ENCODE peak calls at places on chromosomes 4 and X, in eight cellular contexts. B is HepG2, S is PC-3, H is fibroblast of the aortic adventitia, X is upper lobe of right lung, R is fibroblast of villous mesenchyme, G is tibial nerve, F is dorsolateral prefrontal cortex. W is an unnamed sample.

GRCh38 chr4:148563684-148564083 is 121.5 kb upstream of the NR3C2 start:
- DNase-seq in S (peak), B (no peak), R (no peak), H (no peak), G (no peak), X (no peak), F (no peak), W (no peak)

GRCh38 chr4:105588252-105588651 is 35.8 kb downstream of the ARHGEF38 start:
- DNase-seq in F (no peak), R (no peak), B (no peak), H (no peak), S (no peak), G (no peak), X (no peak), W (no peak)

GRCh38 chrX:13938053-13938765 is 91.5 kb downstream of the GEMIN8 start:
- DNase-seq in R (peak), F (peak), H (no peak), B (no peak), G (no peak), X (peak), S (peak), W (no peak)

GRCh38 chrX:154411322-154411980 is at the start of gene TAFAZZIN:
- DNase-seq in R (peak), S (peak), B (peak), X (peak), G (peak), H (peak), F (peak), W (no peak)

GRCh38 chr4:148834804-148835598 is 392.8 kb upstream of the NR3C2 start:
- DNase-seq in S (peak), R (peak), H (peak), F (no peak), G (no peak), B (no peak), X (peak), W (no peak)

GRCh38 chr4:108081251-108081650 is 87.5 kb downstream of the LEF1 start:
- DNase-seq in X (no peak), B (no peak), G (no peak), F (no peak), S (no peak), R (no peak), H (no peak), W (no peak)

GRCh38 chr4:101205878-101206277 is 141.4 kb downstream of the PPP3CA start:
- DNase-seq in F (no peak), S (peak), G (no peak), X (no peak), B (no peak), H (peak), R (no peak), W (no peak)

GRCh38 chr4:150261571-150261970 is 183.3 kb downstream of the DCLK2 start:
- DNase-seq in S (no peak), H (peak), R (no peak), X (no peak), G (no peak), F (no peak), B (no peak), W (no peak)

GRCh38 chrX:116198810-116199209 is 28.3 kb downstream of the AGTR2 start:
- DNase-seq in G (no peak), R (no peak), B (peak), F (no peak), X (no peak), S (peak), H (peak), W (no peak)
- TF ChIP-seq CTCF in G (no peak), R (peak), B (peak), F (no peak), X (no peak), S (peak), H (peak), W (peak)

GRCh38 chr4:21454196-21454595 is 494.4 kb downstream of the KCNIP4 start:
- DNase-seq in F (no peak), H (no peak), S (no peak), B (no peak), R (no peak), G (no peak), X (no peak), W (no peak)
- TF ChIP-seq CTCF in F (no peak), H (no peak), S (no peak), B (no peak), R (no peak), G (no peak), X (no peak), W (no peak)

DNA sequence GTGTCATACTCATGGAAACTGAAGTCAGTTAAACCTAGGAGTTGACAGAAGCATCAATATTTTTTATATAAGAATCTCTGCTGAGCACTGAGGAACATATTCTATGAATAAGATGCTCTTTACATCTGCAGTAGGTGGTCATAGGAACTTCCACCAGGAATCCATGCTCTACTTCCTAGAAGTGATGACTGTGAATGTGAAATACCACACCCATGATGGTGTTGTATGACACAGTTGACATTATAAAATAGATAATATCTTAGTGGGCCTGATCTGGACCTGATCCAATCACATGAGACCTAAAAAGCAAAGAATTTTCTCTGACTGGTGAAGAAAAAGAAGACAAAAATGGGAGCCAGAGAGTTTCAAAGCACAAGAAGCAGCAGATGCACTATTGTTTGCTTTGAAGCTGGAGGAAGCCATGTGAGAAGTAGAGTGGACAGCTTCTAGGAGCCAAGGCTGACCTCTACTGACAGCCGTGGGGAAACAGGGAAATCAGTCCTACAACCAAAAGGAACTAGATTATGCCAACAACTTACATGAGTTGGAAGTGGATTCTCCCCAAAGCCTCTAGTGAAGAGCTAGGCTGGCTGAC is 68.6 kb upstream of the HS3ST1 start:
- DNase-seq in H (no peak), X (no peak), B (no peak), R (no peak), F (no peak), G (no peak), S (peak), W (no peak)
- TF ChIP-seq CTCF in H (no peak), X (no peak), B (no peak), R (no peak), F (no peak), G (no peak), S (peak), W (peak)

GRCh38 chr4:40316333-40316781 is 18.8 kb upstream of the CHRNA9 start:
- DNase-seq in R (peak), G (no peak), F (no peak), H (peak), X (no peak), B (no peak), S (peak), W (no peak)

GRCh38 chr4:40314951-40315350 is 20.2 kb upstream of the CHRNA9 start:
- DNase-seq in H (no peak), R (peak), G (no peak), F (no peak), B (no peak), S (peak), X (no peak), W (no peak)

GRCh38 chr4:40317921-40318658 is 17.0 kb upstream of the CHRNA9 start:
- DNase-seq in S (peak), B (no peak), X (no peak), H (no peak), G (no peak), R (peak), F (no peak), W (no peak)

GRCh38 chr4:40321671-40322131 is 13.4 kb upstream of the CHRNA9 start:
- DNase-seq in X (no peak), F (no peak), B (no peak), G (no peak), H (peak), S (no peak), R (peak), W (no peak)

DNA sequence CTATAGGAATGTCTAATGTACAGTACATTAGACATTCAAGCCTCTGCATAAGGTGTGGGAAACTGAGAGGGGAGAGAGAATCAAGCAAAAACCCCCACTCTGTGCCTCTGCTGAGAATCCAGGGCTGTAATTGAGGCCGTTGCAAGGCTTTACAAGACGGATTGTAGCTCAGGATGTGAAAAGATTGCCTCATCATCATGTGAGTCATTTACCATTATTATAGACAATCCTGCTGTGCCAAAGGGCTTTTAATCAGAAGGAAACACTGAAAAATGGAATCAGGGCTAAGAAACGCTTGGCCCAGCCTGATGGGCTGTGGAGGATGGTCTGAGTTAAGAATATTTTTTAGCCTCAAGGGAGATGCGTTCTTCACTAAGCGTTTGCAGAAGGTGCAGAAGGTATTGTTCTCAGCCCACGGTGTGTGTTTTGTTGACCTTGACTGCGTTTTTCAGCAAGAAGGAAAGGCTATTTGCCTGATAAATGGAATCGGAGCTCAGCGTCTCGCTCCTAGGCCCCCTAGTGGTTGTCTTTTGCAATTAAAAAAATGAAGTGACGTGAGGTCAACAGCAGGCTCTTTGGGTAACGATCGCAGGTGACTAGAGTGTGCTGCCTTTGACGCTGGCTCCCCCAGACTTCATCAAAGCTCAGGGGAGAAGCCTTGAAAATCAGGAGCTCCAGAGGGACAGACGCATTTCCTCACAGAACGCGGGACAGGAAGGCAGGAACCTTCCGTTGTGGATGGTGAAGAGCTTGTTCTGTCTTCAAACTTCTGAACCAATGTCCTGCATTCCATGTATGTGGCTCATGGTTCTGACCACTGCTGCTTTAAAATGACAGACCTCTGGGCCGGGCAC is 18.1 kb upstream of the CHRNA9 start:
- DNase-seq in H (peak), R (peak), G (peak), B (peak), F (no peak), X (no peak), S (peak), W (no peak)
- TF ChIP-seq CTCF in H (peak), R (peak), G (peak), B (peak), F (peak), X (peak), S (peak), W (peak)

GRCh38 chrX:78098108-78098507 is 5.9 kb upstream of the PGK1 start:
- DNase-seq in R (no peak), X (no peak), B (no peak), G (no peak), S (no peak), H (no peak), F (no peak), W (no peak)

DNA sequence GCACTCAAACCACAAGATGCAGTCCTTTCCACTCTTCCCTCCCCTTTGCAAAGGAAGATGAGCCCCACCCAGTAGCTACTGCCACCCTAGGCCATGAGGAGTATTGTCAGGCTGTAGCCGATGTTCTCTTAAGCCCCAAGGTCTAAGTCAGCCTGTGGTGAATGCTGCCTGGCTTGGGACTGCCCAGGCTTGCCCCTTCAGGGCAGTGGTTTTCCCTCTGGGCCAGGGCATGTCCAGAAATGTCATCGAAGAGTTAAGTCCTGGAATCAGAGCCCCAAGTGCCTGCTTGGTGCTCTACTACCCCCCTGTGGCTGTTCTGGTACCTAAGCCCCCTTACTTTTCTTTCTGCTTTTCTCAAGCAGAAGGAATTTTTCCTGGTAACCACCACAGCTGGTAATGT is 11.8 kb upstream of the PGK1 start:
- DNase-seq in R (peak), F (no peak), S (peak), H (peak), B (peak), G (no peak), X (no peak), W (no peak)
- TF ChIP-seq CTCF in R (peak), F (no peak), S (peak), H (peak), B (peak), G (no peak), X (no peak), W (peak)

GRCh38 chr4:122212880-122213279 is 60.7 kb downstream of the BLTP1 start:
- DNase-seq in R (peak), F (no peak), G (no peak), H (no peak), B (no peak), S (no peak), X (no peak), W (no peak)

GRCh38 chr4:122221322-122221721 is 69.2 kb downstream of the BLTP1 start:
- DNase-seq in R (no peak), G (no peak), B (no peak), F (no peak), H (no peak), X (no peak), S (no peak), W (no peak)

GRCh38 chr4:122224348-122224747 is 72.2 kb downstream of the BLTP1 start:
- DNase-seq in F (no peak), X (no peak), G (peak), R (peak), S (peak), H (peak), B (no peak), W (no peak)

GRCh38 chr4:122219356-122219755 is 67.2 kb downstream of the BLTP1 start:
- DNase-seq in F (no peak), G (no peak), R (no peak), S (no peak), X (no peak), H (no peak), B (no peak), W (no peak)

GRCh38 chr4:122218762-122219161 is 66.6 kb downstream of the BLTP1 start:
- DNase-seq in F (no peak), B (peak), G (no peak), R (peak), X (no peak), H (peak), S (peak), W (no peak)
- TF ChIP-seq CTCF in F (peak), B (no peak), G (no peak), R (peak), X (peak), H (peak), S (peak), W (peak)

GRCh38 chr4:37741564-37741963 is 55.4 kb upstream of the RELL1 start:
- DNase-seq in B (peak), X (no peak), G (no peak), F (no peak), H (no peak), S (no peak), R (no peak), W (no peak)

GRCh38 chr4:37737456-37737855 is 51.3 kb upstream of the RELL1 start:
- DNase-seq in R (peak), X (no peak), G (no peak), B (no peak), F (no peak), H (peak), S (peak), W (no peak)

GRCh38 chr4:37745946-37746345 is 59.8 kb upstream of the RELL1 start:
- DNase-seq in S (no peak), H (peak), B (no peak), X (no peak), R (no peak), F (no peak), G (no peak), W (no peak)

GRCh38 chr4:37742149-37742548 is 56.0 kb upstream of the RELL1 start:
- DNase-seq in F (no peak), G (no peak), H (no peak), X (no peak), S (peak), B (peak), R (no peak), W (no peak)
- TF ChIP-seq CTCF in F (no peak), G (no peak), H (no peak), X (no peak), S (no peak), B (peak), R (no peak), W (peak)

GRCh38 chr4:183295711-183296110 is 24.4 kb downstream of the CLDN22 start:
- DNase-seq in G (no peak), H (no peak), X (no peak), B (no peak), R (no peak), F (no peak), S (no peak), W (no peak)
- TF ChIP-seq CTCF in G (no peak), H (no peak), X (no peak), B (no peak), R (no peak), F (no peak), S (no peak), W (no peak)

GRCh38 chr4:19971829-19972228 is 279.9 kb upstream of the SLIT2 start:
- DNase-seq in G (no peak), B (no peak), H (peak), S (peak), R (no peak), X (no peak), F (no peak), W (no peak)

GRCh38 chr4:19969492-19969891 is 282.2 kb upstream of the SLIT2 start:
- DNase-seq in X (no peak), H (no peak), R (peak), S (no peak), G (no peak), F (no peak), B (no peak), W (no peak)
- TF ChIP-seq CTCF in X (no peak), H (no peak), R (peak), S (no peak), G (no peak), F (no peak), B (no peak), W (peak)